ENCODE peak calls at places on chromosomes 3 and 15, in ten cellular contexts. F is activated CD4-positive, CD25-positive, alpha-beta regulatory T cell treated with anti-CD3 and anti-CD28 coated beads, Interleukin-2, amount 50 U/mL, for 72 hours; X is GM03348; D is T-helper 9 cell; J is nucleus accumbens; A is AG20443; U is LoVo; Y is stimulated activated CD4-positive, alpha-beta T cell treated with anti-CD3 and anti-CD28 coated beads, Interleukin-1b, Interleukin-23, amount 100 ng/mL, for 48 hours; Q is endodermal cell; C is T-helper 2 cell. W is an unnamed sample.

GRCh38 chr15:26070095-26070532 is 207.0 kb upstream of the ATP10A start:
- DNase-seq in J (peak), X (no peak), A (no peak), U (no peak), F (no peak), C (no peak), Q (no peak), D (no peak), Y (no peak), W (no peak)

GRCh38 chr3:114863848-114864247 is 283.2 kb downstream of the ZBTB20 start:
- DNase-seq in C (no peak), U (no peak), X (no peak), A (no peak), J (no peak), Q (no peak), Y (no peak), D (no peak), F (no peak), W (no peak)

GRCh38 chr15:71811752-71812735 is 1.7 kb downstream of the NR2E3 start:
- DNase-seq in A (no peak), F (no peak), X (no peak), D (no peak), Y (no peak), U (no peak), C (no peak), Q (no peak), J (no peak), W (no peak)

GRCh38 chr3:13850161-13850945 is 29.5 kb downstream of the WNT7A start:
- DNase-seq in C (no peak), Y (no peak), A (peak), F (no peak), D (no peak), J (no peak), U (peak), X (peak), Q (peak), W (no peak)

GRCh38 chr15:63983071-63983711 is 63.1 kb downstream of the DAPK2 start:
- DNase-seq in X (no peak), C (no peak), Q (peak), U (no peak), F (no peak), J (no peak), A (no peak), D (no peak), Y (no peak), W (no peak)

GRCh38 chr15:78243491-78243941 is 9.2 kb upstream of the ACSBG1 start:
- DNase-seq in Q (peak), X (no peak), Y (no peak), F (no peak), C (no peak), U (no peak), J (peak), A (peak), D (no peak), W (no peak)

GRCh38 chr3:147730311-147730710 is 321.1 kb downstream of the ZIC1 start:
- DNase-seq in J (no peak), A (no peak), Q (peak), Y (no peak), C (no peak), X (no peak), F (no peak), U (no peak), D (no peak), W (no peak)

GRCh38 chr15:55884223-55884622 is 109.2 kb downstream of the NEDD4 start:
- DNase-seq in F (no peak), A (no peak), U (no peak), C (no peak), Y (no peak), Q (no peak), D (no peak), J (no peak), X (no peak), W (no peak)

GRCh38 chr3:103057477-103057876 is 622.7 kb downstream of the ZPLD1 start:
- DNase-seq in A (no peak), X (no peak), D (no peak), Q (no peak), F (no peak), J (no peak), C (no peak), Y (no peak), U (no peak), W (no peak)

GRCh38 chr3:23948761-23949160 is 3.7 kb downstream of the NR1D2 start:
- DNase-seq in C (no peak), F (no peak), X (no peak), A (no peak), Q (no peak), J (no peak), D (no peak), U (no peak), Y (no peak), W (no peak)

GRCh38 chr15:73254598-73254997 is 114.2 kb downstream of the HCN4 start:
- DNase-seq in Q (no peak), J (no peak), F (no peak), X (no peak), U (no peak), C (no peak), A (no peak), Y (no peak), D (no peak), W (no peak)

GRCh38 chr15:37053070-37053653 is 47.2 kb downstream of the MEIS2 start:
- DNase-seq in A (no peak), F (no peak), D (no peak), X (no peak), C (no peak), Y (no peak), U (no peak), Q (no peak), J (no peak), W (no peak)

GRCh38 chr3:185272051-185272450 is 18.2 kb upstream of the EHHADH start:
- DNase-seq in C (no peak), J (no peak), U (no peak), Y (no peak), F (no peak), Q (no peak), A (no peak), X (no peak), D (no peak), W (no peak)

GRCh38 chr15:75049392-75049791 is 26.0 kb downstream of the PPCDC start:
- DNase-seq in X (no peak), Q (no peak), F (no peak), J (peak), D (no peak), U (no peak), A (no peak), C (no peak), Y (no peak), W (no peak)

GRCh38 chr15:68366314-68366713 is 65.6 kb downstream of the ITGA11 start:
- DNase-seq in A (no peak), Q (peak), C (no peak), J (no peak), F (no peak), D (no peak), X (no peak), Y (no peak), U (no peak), W (no peak)

GRCh38 chr3:42443819-42444436 is 33.5 kb upstream of the LYZL4 start:
- DNase-seq in A (peak), D (peak), Q (peak), F (peak), X (peak), J (peak), C (peak), Y (peak), U (peak), W (peak)

GRCh38 chr3:152295344-152295743 is 26.6 kb downstream of the MBNL1 start:
- DNase-seq in C (no peak), F (no peak), A (no peak), Q (no peak), D (no peak), Y (no peak), X (no peak), U (no peak), J (no peak), W (no peak)

GRCh38 chr15:38130739-38131498 is 121.7 kb upstream of the SPRED1 start:
- DNase-seq in Q (peak), D (no peak), U (peak), F (no peak), C (no peak), J (peak), A (peak), X (peak), Y (no peak), W (peak)

GRCh38 chr3:79297242-79297641 is 470.6 kb downstream of the ROBO1 start:
- DNase-seq in C (no peak), Q (no peak), D (no peak), U (no peak), J (no peak), X (peak), F (no peak), Y (no peak), A (peak), W (no peak)